ENCODE peak calls at places on chromosomes 3 and 15, in ten cellular contexts. Q, N, G, X, Y, T, A, H, B and M are unnamed samples.

GRCh38 chr3:41751597-41751996 is 210.3 kb downstream of the ULK4 start:
- DNase-seq in A (no peak), B (no peak), G (no peak), X (no peak), T (no peak), N (no peak), Y (peak), H (no peak), Q (no peak), M (no peak)

GRCh38 chr15:38127306-38127731 is 125.3 kb upstream of the SPRED1 start:
- DNase-seq in G (no peak), T (no peak), H (no peak), N (no peak), A (no peak), Y (no peak), Q (no peak), X (no peak), B (no peak), M (peak)

GRCh38 chr3:81013360-81013759 is 748.1 kb downstream of the GBE1 start:
- DNase-seq in Q (no peak), N (no peak), G (no peak), B (no peak), T (no peak), Y (no peak), H (no peak), X (no peak), A (no peak), M (no peak)

GRCh38 chr3:187022403-187023029 is 92.2 kb downstream of the ST6GAL1 start:
- DNase-seq in Q (no peak), X (no peak), B (no peak), T (no peak), G (no peak), A (no peak), N (no peak), H (no peak), Y (no peak), M (no peak)

GRCh38 chr3:136380530-136380929 is 130.4 kb downstream of the PCCB start:
- DNase-seq in N (no peak), Q (no peak), H (no peak), T (no peak), X (no peak), B (no peak), Y (no peak), A (no peak), G (no peak), M (no peak)

GRCh38 chr3:48952510-48953118 is 34.0 kb downstream of the ARIH2 start:
- DNase-seq in Y (peak), X (peak), G (no peak), A (no peak), H (no peak), Q (peak), T (no peak), B (peak), N (no peak), M (peak)

GRCh38 chr3:39106281-39107055 is 959 bp downstream of the GORASP1 start:
- DNase-seq in X (no peak), T (no peak), H (peak), Y (no peak), G (no peak), A (no peak), N (no peak), Q (no peak), B (no peak), M (no peak)

GRCh38 chr15:39631357-39631756 is 50.5 kb downstream of the THBS1 start:
- DNase-seq in Y (no peak), G (no peak), T (no peak), H (no peak), X (no peak), A (no peak), N (no peak), Q (no peak), B (peak), M (no peak)